ENCODE peak calls at places on chromosome 10, in eight cellular contexts. F is iPS DF 6.9, M is cardiac fibroblast, V is right lobe of liver, W is right cardiac atrium, Z is breast epithelium, B is left ventricle myocardium inferior, L is fibroblast of mammary gland. G is an unnamed sample.

GRCh38 chr10:132528064-132528800 is 9.4 kb upstream of the INPP5A start:
- DNase-seq in W (no peak), V (no peak), L (peak), F (no peak), B (peak), Z (no peak), M (no peak), G (no peak)

GRCh38 chr10:125521721-125522680 is 161.0 kb downstream of the TEX36 start:
- DNase-seq in W (peak), F (peak), B (no peak), Z (no peak), M (no peak), V (no peak), L (no peak), G (no peak)

GRCh38 chr10:53536322-53536721 is 763.7 kb upstream of the MBL2 start:
- DNase-seq in B (no peak), V (no peak), W (no peak), L (no peak), M (no peak), Z (no peak), F (no peak), G (no peak)

GRCh38 chr10:23035569-23035968 is 59.8 kb upstream of the MSRB2 start:
- DNase-seq in Z (no peak), F (no peak), B (no peak), V (no peak), W (no peak), M (no peak), L (peak), G (no peak)

GRCh38 chr10:69349542-69349888 is 67.2 kb downstream of the TACR2 start:
- DNase-seq in W (no peak), V (no peak), F (no peak), B (no peak), Z (no peak), L (no peak), M (no peak), G (no peak)

GRCh38 chr10:133528296-133528844 is 1.2 kb downstream of the CYP2E1 start:
- DNase-seq in V (no peak), B (no peak), M (no peak), W (peak), F (no peak), L (no peak), Z (no peak), G (no peak)

GRCh38 chr10:44858988-44859387 is 52.1 kb upstream of the TMEM72 start:
- DNase-seq in V (no peak), F (no peak), B (no peak), L (peak), M (no peak), W (no peak), Z (no peak), G (no peak)

GRCh38 chr10:67621834-67622233 is 74.2 kb downstream of the CTNNA3 start:
- DNase-seq in L (no peak), B (no peak), Z (no peak), V (no peak), M (no peak), F (no peak), W (no peak), G (no peak)

GRCh38 chr10:3745582-3745981 is 39.4 kb downstream of the KLF6 start:
- DNase-seq in B (no peak), M (no peak), V (no peak), F (no peak), L (no peak), Z (no peak), W (no peak), G (no peak)

GRCh38 chr10:74081192-74081803 is 69.3 kb downstream of the AP3M1 start:
- DNase-seq in W (no peak), M (peak), F (peak), V (no peak), L (peak), B (no peak), Z (no peak), G (no peak)

GRCh38 chr10:112972606-112973005 is 22.6 kb downstream of the TCF7L2 start:
- DNase-seq in V (no peak), Z (no peak), M (no peak), L (no peak), F (no peak), B (no peak), W (no peak), G (no peak)

GRCh38 chr10:71239946-71240795 is 27.8 kb downstream of the UNC5B start:
- DNase-seq in W (peak), L (no peak), B (peak), V (no peak), Z (no peak), M (no peak), F (no peak), G (no peak)

GRCh38 chr10:68111580-68111979 is 2.3 kb downstream of the MYPN start:
- DNase-seq in W (no peak), F (no peak), L (no peak), B (no peak), V (no peak), Z (no peak), M (no peak), G (no peak)

GRCh38 chr10:43112608-43112961 is 25.7 kb upstream of the CSGALNACT2 start:
- DNase-seq in W (peak), L (no peak), F (no peak), B (no peak), V (no peak), Z (no peak), M (no peak), G (no peak)

GRCh38 chr10:3760083-3760482 is 24.9 kb downstream of the KLF6 start:
- DNase-seq in B (no peak), W (no peak), V (no peak), L (no peak), F (no peak), M (no peak), Z (no peak), G (no peak)

GRCh38 chr10:3803884-3804741 is 19.1 kb upstream of the KLF6 start:
- DNase-seq in L (peak), F (no peak), B (no peak), V (no peak), W (peak), Z (no peak), M (peak), G (no peak)

GRCh38 chr10:131085586-131085860 is 226.0 kb downstream of the TCERG1L start:
- DNase-seq in L (no peak), W (no peak), B (no peak), M (no peak), Z (no peak), V (no peak), F (no peak), G (no peak)

GRCh38 chr10:107576746-107577145 is 412.2 kb upstream of the SORCS1 start:
- DNase-seq in Z (no peak), M (peak), W (no peak), V (no peak), B (no peak), L (no peak), F (no peak), G (no peak)

GRCh38 chr10:79053081-79053434 is 15.7 kb upstream of the ZMIZ1 start:
- DNase-seq in V (no peak), F (no peak), M (no peak), Z (no peak), W (no peak), L (no peak), B (no peak), G (peak)

GRCh38 chr10:31929260-31929985 is 792 bp upstream of the ARHGAP12 start:
- DNase-seq in B (peak), W (peak), F (no peak), V (peak), Z (peak), L (peak), M (peak), G (peak)

GRCh38 chr10:47405829-47406547 is 21.9 kb upstream of the ZNF488 start:
- DNase-seq in F (no peak), B (no peak), L (no peak), Z (no peak), W (no peak), M (no peak), V (no peak), G (peak)

GRCh38 chr10:10726101-10726500 is 291.6 kb upstream of the CELF2 start:
- DNase-seq in W (no peak), B (no peak), L (no peak), F (no peak), V (no peak), M (no peak), Z (no peak), G (no peak)

GRCh38 chr10:29470355-29470705 is 164.4 kb downstream of the SVIL start:
- DNase-seq in B (peak), Z (no peak), M (no peak), W (peak), F (peak), L (peak), V (no peak), G (no peak)

GRCh38 chr10:84706875-84707274 is 378.5 kb downstream of the CCSER2 start:
- DNase-seq in L (no peak), B (no peak), Z (no peak), M (no peak), V (no peak), F (no peak), W (no peak), G (no peak)

GRCh38 chr10:5951167-5951711 is 26.1 kb downstream of the IL15RA start:
- DNase-seq in B (peak), V (peak), L (peak), F (no peak), W (peak), M (peak), Z (peak), G (no peak)

GRCh38 chr10:47256753-47257336 is 43.2 kb upstream of the GDF10 start:
- DNase-seq in B (no peak), W (no peak), L (peak), V (no peak), F (no peak), Z (peak), M (no peak), G (no peak)

GRCh38 chr10:100186813-100187212 is 984 bp upstream of the ERLIN1 start:
- DNase-seq in V (peak), Z (no peak), F (no peak), M (no peak), L (peak), B (no peak), W (peak), G (peak)
- H3K4me3 ChIP-seq in V (peak), Z (peak), F (peak), M (peak), L (peak), B (peak), W (peak), G (peak)

GRCh38 chr10:122565766-122566206 is 5.2 kb downstream of the DMBT1 start:
- DNase-seq in M (peak), B (peak), F (peak), L (peak), W (peak), V (peak), Z (peak), G (no peak)
- H3K4me3 ChIP-seq in M (peak), B (peak), F (no peak), L (peak), W (no peak), V (peak), Z (peak), G (peak)

GRCh38 chr10:680146-680545 is 9.3 kb downstream of the DIP2C start:
- DNase-seq in Z (no peak), F (no peak), M (no peak), W (no peak), B (peak), V (no peak), L (no peak), G (no peak)
- H3K4me3 ChIP-seq in Z (no peak), F (no peak), M (no peak), W (no peak), B (peak), V (no peak), L (no peak), G (no peak)

GRCh38 chr10:60825520-60825919 is 47.2 kb downstream of the CDK1 start:
- DNase-seq in W (no peak), V (no peak), F (no peak), L (no peak), B (no peak), Z (no peak), M (no peak), G (no peak)

GRCh38 chr10:60823324-60823723 is 45.0 kb downstream of the CDK1 start:
- DNase-seq in F (no peak), M (no peak), W (no peak), L (no peak), Z (no peak), V (no peak), B (no peak), G (no peak)

GRCh38 chr10:60827791-60828488 is 49.7 kb downstream of the CDK1 start:
- DNase-seq in V (no peak), B (no peak), L (peak), W (no peak), F (no peak), Z (no peak), M (peak), G (no peak)

DNA sequence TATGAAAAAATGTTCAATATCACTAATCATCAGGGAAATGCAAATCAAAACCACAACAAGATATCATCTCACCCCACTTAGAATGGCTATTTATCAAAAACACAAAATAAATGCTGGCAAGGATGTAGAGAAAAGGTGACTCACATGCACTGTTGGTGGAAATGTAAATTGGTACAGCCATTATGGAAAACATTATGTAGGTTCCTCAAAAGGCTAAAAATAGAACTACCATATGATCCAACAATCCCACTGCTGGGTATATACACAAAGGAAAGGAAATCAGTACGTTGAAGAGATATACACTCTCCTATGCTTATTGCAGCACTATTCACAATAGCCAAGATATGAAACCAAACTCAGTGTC is 50.2 kb downstream of the CDK1 start:
- DNase-seq in V (no peak), L (no peak), M (peak), B (no peak), W (no peak), F (no peak), Z (no peak), G (no peak)
- H3K4me3 ChIP-seq in V (no peak), L (no peak), M (no peak), B (no peak), W (no peak), F (no peak), Z (no peak), G (no peak)

GRCh38 chr10:33114451-33114944 is 156.5 kb upstream of the ITGB1 start:
- DNase-seq in V (no peak), B (no peak), W (no peak), L (peak), Z (no peak), F (no peak), M (peak), G (no peak)
- H3K4me3 ChIP-seq in V (no peak), B (no peak), W (no peak), L (no peak), Z (no peak), F (no peak), M (no peak), G (no peak)

DNA sequence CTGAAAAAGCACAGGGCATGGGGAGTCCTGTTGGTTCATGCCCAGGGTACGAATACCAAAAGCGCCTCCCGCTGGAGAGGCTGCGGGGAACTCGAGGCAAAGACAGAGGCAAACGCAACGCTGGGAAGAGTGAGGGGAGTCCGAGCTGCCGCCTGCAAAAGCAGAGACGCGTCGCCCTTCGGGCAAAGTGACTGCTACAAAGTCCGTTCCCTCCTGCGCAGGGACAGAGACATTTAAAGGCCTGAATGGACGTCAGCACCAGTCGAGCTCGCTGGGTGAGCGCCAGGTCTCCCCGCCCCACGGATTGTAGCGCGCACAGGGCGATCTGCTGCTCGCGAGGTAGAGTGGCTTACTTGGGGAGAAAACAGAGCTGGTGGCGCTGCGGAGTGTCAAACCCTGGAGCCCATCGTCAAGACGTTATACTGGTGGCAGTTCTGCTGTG is 732.8 kb downstream of the ZWINT start:
- DNase-seq in F (no peak), B (no peak), Z (no peak), L (no peak), V (peak), M (no peak), W (peak), G (no peak)
- H3K4me3 ChIP-seq in F (peak), B (peak), Z (peak), L (no peak), V (no peak), M (peak), W (peak), G (peak)

DNA sequence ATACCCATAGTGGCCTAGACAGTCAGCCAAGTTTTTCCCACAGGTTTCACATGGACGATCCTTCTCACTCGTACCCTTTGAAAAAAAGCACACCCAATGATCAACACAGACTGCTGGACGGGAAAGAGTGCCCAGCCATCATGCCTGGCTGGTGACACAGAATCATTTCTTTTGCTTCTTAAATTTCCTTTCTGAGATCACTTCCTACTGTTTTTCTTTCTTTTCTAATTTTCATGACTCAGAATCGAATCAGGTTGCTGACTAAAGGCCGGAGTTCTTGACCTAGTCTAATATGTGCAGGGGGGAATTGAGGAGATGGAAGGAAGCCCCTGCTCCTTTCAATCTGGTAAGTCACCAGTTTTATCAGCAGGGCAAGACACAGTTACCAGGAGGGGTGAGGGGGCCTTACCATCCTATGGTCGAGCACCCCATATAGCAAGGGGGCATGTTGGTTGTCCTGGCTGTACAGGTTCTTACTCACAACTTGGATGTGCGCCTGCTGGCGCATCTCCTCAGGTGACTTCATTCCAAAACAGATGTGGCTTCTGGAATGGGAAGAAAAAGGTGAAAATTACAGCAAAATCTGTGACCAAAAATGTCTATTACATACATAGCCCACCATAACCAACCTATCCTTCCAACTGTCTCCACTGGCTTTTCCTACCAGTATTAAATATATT is 3.5 kb downstream of the POLR3A start:
- DNase-seq in F (no peak), Z (no peak), B (no peak), V (no peak), L (peak), W (no peak), M (no peak), G (no peak)
- H3K4me3 ChIP-seq in F (no peak), Z (no peak), B (no peak), V (no peak), L (no peak), W (no peak), M (no peak), G (no peak)

G was measured in upper lobe of left lung.